ENCODE peak calls at places on chromosomes 5 and 9, in nine cellular contexts. G, H, X, S, V, W, I, T and N are unnamed samples.

GRCh38 chr5:73902327-73903051 is 276.5 kb downstream of the ARHGEF28 start:
- DNase-seq in G (no peak), H (peak; percentile 63), X (peak; percentile 42), S (peak; percentile 54), V (peak; percentile 81), W (peak; percentile 54), I (peak; percentile 35), T (peak; percentile 21), N (no peak)

GRCh38 chr9:4933177-4933576 is 51.9 kb upstream of the JAK2 start:
- DNase-seq in G (no peak), H (no peak), X (no peak), S (no peak), V (peak; percentile 70), W (no peak), I (no peak), T (no peak), N (no peak)

GRCh38 chr9:75927351-75927750 is 36.9 kb downstream of the PCSK5 start:
- DNase-seq in G (no peak), H (no peak), X (no peak), S (no peak), V (no peak), W (no peak), I (no peak), T (no peak), N (no peak)

GRCh38 chr9:124443625-124444024 is 6.6 kb upstream of the ADGRD2 start:
- DNase-seq in G (peak; percentile 1), H (no peak), X (no peak), S (no peak), V (no peak), W (no peak), I (no peak), T (no peak), N (no peak)

GRCh38 chr9:129343697-129344375 is 165.8 kb upstream of the IER5L start:
- DNase-seq in G (peak; percentile 90), H (peak; percentile 62), X (no peak), S (no peak), V (no peak), W (peak; percentile 97), I (no peak), T (no peak), N (no peak)

GRCh38 chr9:16516887-16517286 is 353.6 kb downstream of the BNC2 start:
- DNase-seq in G (no peak), H (no peak), X (no peak), S (no peak), V (peak; percentile 44), W (no peak), I (no peak), T (no peak), N (no peak)

GRCh38 chr5:132470596-132470995 is 20.0 kb downstream of the IRF1 start:
- DNase-seq in G (peak; percentile 70), H (no peak), X (no peak), S (no peak), V (no peak), W (no peak), I (no peak), T (no peak), N (peak; percentile 50)

GRCh38 chr5:74434124-74434899 is 206.2 kb downstream of the ENC1 start:
- DNase-seq in G (no peak), H (no peak), X (no peak), S (no peak), V (no peak), W (no peak), I (no peak), T (no peak), N (no peak)

GRCh38 chr9:126499005-126499910 is 114.5 kb upstream of the LMX1B start:
- DNase-seq in G (peak; percentile 90), H (no peak), X (no peak), S (peak; percentile 46), V (peak; percentile 45), W (peak; percentile 75), I (peak; percentile 40), T (no peak), N (no peak)

GRCh38 chr9:109730228-109730627 is 49.8 kb upstream of the PALM2AKAP2 start:
- DNase-seq in G (no peak), H (no peak), X (no peak), S (no peak), V (no peak), W (peak; percentile 17), I (no peak), T (no peak), N (no peak)

GRCh38 chr5:122523776-122524175 is 211.7 kb downstream of the SNCAIP start:
- DNase-seq in G (no peak), H (no peak), X (no peak), S (no peak), V (no peak), W (no peak), I (no peak), T (no peak), N (no peak)

GRCh38 chr9:125421156-125421555 is 159.5 kb downstream of the GAPVD1 start:
- DNase-seq in G (no peak), H (no peak), X (no peak), S (no peak), V (no peak), W (no peak), I (no peak), T (no peak), N (no peak)

GRCh38 chr9:35774907-35775635 is 16.3 kb upstream of the NPR2 start:
- DNase-seq in G (no peak), H (no peak), X (no peak), S (no peak), V (no peak), W (no peak), I (no peak), T (no peak), N (no peak)

GRCh38 chr9:15176821-15177220 is 130.2 kb downstream of the TTC39B start:
- DNase-seq in G (no peak), H (no peak), X (no peak), S (no peak), V (no peak), W (no peak), I (no peak), T (no peak), N (no peak)

GRCh38 chr5:93461751-93462150 is 119.3 kb downstream of the NR2F1-AS1 start:
- DNase-seq in G (no peak), H (no peak), X (peak; percentile 37), S (no peak), V (peak; percentile 33), W (no peak), I (no peak), T (no peak), N (no peak)

GRCh38 chr5:148808864-148809642 is 17.4 kb upstream of the ADRB2 start:
- DNase-seq in G (peak; percentile 79), H (no peak), X (no peak), S (peak; percentile 38), V (no peak), W (peak; percentile 10), I (peak; percentile 46), T (no peak), N (no peak)

GRCh38 chr9:104286792-104287191 is 192.7 kb downstream of the SMC2 start:
- DNase-seq in G (no peak), H (no peak), X (peak; percentile 22), S (no peak), V (peak; percentile 65), W (no peak), I (no peak), T (no peak), N (no peak)

GRCh38 chr5:132059043-132059695 is 1.3 kb upstream of the IL3 start:
- DNase-seq in G (peak; percentile 59), H (no peak), X (no peak), S (no peak), V (no peak), W (no peak), I (no peak), T (no peak), N (peak; percentile 43)

GRCh38 chr9:21568484-21568883 is 86.4 kb upstream of the IFNE start:
- DNase-seq in G (no peak), H (no peak), X (no peak), S (no peak), V (no peak), W (no peak), I (no peak), T (no peak), N (no peak)

GRCh38 chr9:114072181-114073140 is 5.6 kb downstream of the AMBP start:
- DNase-seq in G (peak; percentile 51), H (no peak), X (no peak), S (no peak), V (peak; percentile 9), W (no peak), I (no peak), T (no peak), N (no peak)

GRCh38 chr9:88458716-88459115 is 70.5 kb downstream of the SPIN1 start:
- DNase-seq in G (no peak), H (no peak), X (no peak), S (no peak), V (peak; percentile 43), W (no peak), I (no peak), T (no peak), N (no peak)